ENCODE peak calls at places on chromosomes 11 and 22, in nine cellular contexts. One of them, this sample, is unnamed.

GRCh38 chr11:24585192-24585591 is 88.3 kb downstream of the LUZP2 start:
- DNase-seq in T-cell: no peak
- DNase-seq in ovary: no peak
- DNase-seq in pancreas: no peak
- DNase-seq in tibial nerve: no peak
- DNase-seq in GM19239: no peak
- DNase-seq in stromal cell of bone marrow: peak
- DNase-seq in AG09309: no peak
- DNase-seq in ELR: no peak
- DNase-seq in this sample: no peak

GRCh38 chr11:6405039-6405667 is 13.7 kb downstream of the APBB1 start:
- DNase-seq in T-cell: no peak
- DNase-seq in ovary: no peak
- DNase-seq in pancreas: no peak
- DNase-seq in tibial nerve: no peak
- DNase-seq in GM19239: no peak
- DNase-seq in stromal cell of bone marrow: no peak
- DNase-seq in AG09309: no peak
- DNase-seq in ELR: no peak
- DNase-seq in this sample: peak

GRCh38 chr22:49419661-49420060 is 408.0 kb downstream of the BRD1 start:
- DNase-seq in T-cell: no peak
- DNase-seq in ovary: no peak
- DNase-seq in pancreas: no peak
- DNase-seq in tibial nerve: no peak
- DNase-seq in GM19239: no peak
- DNase-seq in stromal cell of bone marrow: no peak
- DNase-seq in AG09309: no peak
- DNase-seq in ELR: no peak
- DNase-seq in this sample: no peak

GRCh38 chr11:128532571-128533091 is 54.7 kb downstream of the ETS1 start:
- DNase-seq in T-cell: no peak
- DNase-seq in ovary: no peak
- DNase-seq in pancreas: no peak
- DNase-seq in tibial nerve: no peak
- DNase-seq in GM19239: no peak
- DNase-seq in stromal cell of bone marrow: no peak
- DNase-seq in AG09309: no peak
- DNase-seq in ELR: no peak
- DNase-seq in this sample: no peak

GRCh38 chr22:43164636-43165035 is 13.3 kb downstream of the TSPO start:
- DNase-seq in T-cell: no peak
- DNase-seq in ovary: no peak
- DNase-seq in pancreas: no peak
- DNase-seq in tibial nerve: no peak
- DNase-seq in GM19239: no peak
- DNase-seq in stromal cell of bone marrow: no peak
- DNase-seq in AG09309: no peak
- DNase-seq in ELR: no peak
- DNase-seq in this sample: no peak

GRCh38 chr11:90364527-90364926 is 141.7 kb upstream of the CHORDC1 start:
- DNase-seq in T-cell: no peak
- DNase-seq in ovary: no peak
- DNase-seq in pancreas: no peak
- DNase-seq in tibial nerve: no peak
- DNase-seq in GM19239: no peak
- DNase-seq in stromal cell of bone marrow: no peak
- DNase-seq in AG09309: no peak
- DNase-seq in ELR: no peak
- DNase-seq in this sample: no peak

GRCh38 chr11:70297341-70297740 is 26.9 kb downstream of the PPFIA1 start:
- DNase-seq in T-cell: no peak
- DNase-seq in ovary: no peak
- DNase-seq in pancreas: no peak
- DNase-seq in tibial nerve: no peak
- DNase-seq in GM19239: no peak
- DNase-seq in stromal cell of bone marrow: no peak
- DNase-seq in AG09309: no peak
- DNase-seq in ELR: peak
- DNase-seq in this sample: no peak

GRCh38 chr22:40679964-40680818 is 907 bp downstream of the MCHR1 start:
- DNase-seq in T-cell: no peak
- DNase-seq in ovary: no peak
- DNase-seq in pancreas: no peak
- DNase-seq in tibial nerve: no peak
- DNase-seq in GM19239: no peak
- DNase-seq in stromal cell of bone marrow: no peak
- DNase-seq in AG09309: no peak
- DNase-seq in ELR: no peak
- DNase-seq in this sample: no peak

GRCh38 chr11:64644348-64645242 is 53.6 kb downstream of the SLC22A12 start:
- DNase-seq in T-cell: no peak
- DNase-seq in ovary: no peak
- DNase-seq in pancreas: no peak
- DNase-seq in tibial nerve: no peak
- DNase-seq in GM19239: no peak
- DNase-seq in stromal cell of bone marrow: no peak
- DNase-seq in AG09309: no peak
- DNase-seq in ELR: peak
- DNase-seq in this sample: no peak

GRCh38 chr22:42473484-42474193 is 41.4 kb upstream of the NFAM1 start:
- DNase-seq in T-cell: peak
- DNase-seq in ovary: no peak
- DNase-seq in pancreas: no peak
- DNase-seq in tibial nerve: peak
- DNase-seq in GM19239: no peak
- DNase-seq in stromal cell of bone marrow: peak
- DNase-seq in AG09309: peak
- DNase-seq in ELR: peak
- DNase-seq in this sample: no peak

GRCh38 chr11:20672575-20672974 is 3.2 kb downstream of the NELL1 start:
- DNase-seq in T-cell: no peak
- DNase-seq in ovary: no peak
- DNase-seq in pancreas: no peak
- DNase-seq in tibial nerve: no peak
- DNase-seq in GM19239: no peak
- DNase-seq in stromal cell of bone marrow: no peak
- DNase-seq in AG09309: no peak
- DNase-seq in ELR: peak
- DNase-seq in this sample: no peak

GRCh38 chr11:67056640-67057409 is at the start of gene RHOD:
- DNase-seq in T-cell: peak
- DNase-seq in ovary: peak
- DNase-seq in pancreas: peak
- DNase-seq in tibial nerve: peak
- DNase-seq in GM19239: no peak
- DNase-seq in stromal cell of bone marrow: no peak
- DNase-seq in AG09309: no peak
- DNase-seq in ELR: peak
- DNase-seq in this sample: peak

GRCh38 chr22:30602049-30602448 is 4.9 kb upstream of the TCN2 start:
- DNase-seq in T-cell: no peak
- DNase-seq in ovary: no peak
- DNase-seq in pancreas: no peak
- DNase-seq in tibial nerve: no peak
- DNase-seq in GM19239: no peak
- DNase-seq in stromal cell of bone marrow: no peak
- DNase-seq in AG09309: no peak
- DNase-seq in ELR: peak
- DNase-seq in this sample: no peak

GRCh38 chr11:15873501-15873900 is 482.8 kb downstream of the SOX6 start:
- DNase-seq in T-cell: no peak
- DNase-seq in ovary: no peak
- DNase-seq in pancreas: no peak
- DNase-seq in tibial nerve: no peak
- DNase-seq in GM19239: no peak
- DNase-seq in stromal cell of bone marrow: no peak
- DNase-seq in AG09309: no peak
- DNase-seq in ELR: no peak
- DNase-seq in this sample: no peak

GRCh38 chr11:3799883-3800282 is 2.5 kb upstream of the NUP98 start:
- DNase-seq in T-cell: no peak
- DNase-seq in ovary: no peak
- DNase-seq in pancreas: no peak
- DNase-seq in tibial nerve: no peak
- DNase-seq in GM19239: no peak
- DNase-seq in stromal cell of bone marrow: no peak
- DNase-seq in AG09309: no peak
- DNase-seq in ELR: no peak
- DNase-seq in this sample: no peak

GRCh38 chr11:69450064-69450856 is 31.2 kb upstream of the LINC01488 start:
- DNase-seq in T-cell: no peak
- DNase-seq in ovary: no peak
- DNase-seq in pancreas: no peak
- DNase-seq in tibial nerve: no peak
- DNase-seq in GM19239: no peak
- DNase-seq in stromal cell of bone marrow: no peak
- DNase-seq in AG09309: no peak
- DNase-seq in ELR: no peak
- DNase-seq in this sample: peak

GRCh38 chr22:49363526-49364230 is 464.0 kb downstream of the BRD1 start:
- DNase-seq in T-cell: no peak
- DNase-seq in ovary: peak
- DNase-seq in pancreas: no peak
- DNase-seq in tibial nerve: no peak
- DNase-seq in GM19239: no peak
- DNase-seq in stromal cell of bone marrow: no peak
- DNase-seq in AG09309: no peak
- DNase-seq in ELR: no peak
- DNase-seq in this sample: no peak

GRCh38 chr11:78224906-78225420 is 36.2 kb downstream of the USP35 start:
- DNase-seq in T-cell: no peak
- DNase-seq in ovary: no peak
- DNase-seq in pancreas: no peak
- DNase-seq in tibial nerve: no peak
- DNase-seq in GM19239: no peak
- DNase-seq in stromal cell of bone marrow: no peak
- DNase-seq in AG09309: no peak
- DNase-seq in ELR: no peak
- DNase-seq in this sample: no peak

GRCh38 chr11:111162306-111162705 is 83.2 kb upstream of the POU2AF2 start:
- DNase-seq in T-cell: no peak
- DNase-seq in ovary: no peak
- DNase-seq in pancreas: no peak
- DNase-seq in tibial nerve: no peak
- DNase-seq in GM19239: no peak
- DNase-seq in stromal cell of bone marrow: peak
- DNase-seq in AG09309: no peak
- DNase-seq in ELR: no peak
- DNase-seq in this sample: no peak

GRCh38 chr11:62119569-62119968 is 4.2 kb upstream of the INCENP start:
- DNase-seq in T-cell: no peak
- DNase-seq in ovary: no peak
- DNase-seq in pancreas: no peak
- DNase-seq in tibial nerve: no peak
- DNase-seq in GM19239: no peak
- DNase-seq in stromal cell of bone marrow: no peak
- DNase-seq in AG09309: no peak
- DNase-seq in ELR: no peak
- DNase-seq in this sample: no peak

GRCh38 chr11:116960916-116961315 is 123.5 kb upstream of the APOA1 start:
- DNase-seq in T-cell: no peak
- DNase-seq in ovary: no peak
- DNase-seq in pancreas: no peak
- DNase-seq in tibial nerve: no peak
- DNase-seq in GM19239: no peak
- DNase-seq in stromal cell of bone marrow: peak
- DNase-seq in AG09309: no peak
- DNase-seq in ELR: peak
- DNase-seq in this sample: no peak

GRCh38 chr22:43446881-43447280 is 35.1 kb downstream of the MPPED1 start:
- DNase-seq in T-cell: no peak
- DNase-seq in ovary: no peak
- DNase-seq in pancreas: no peak
- DNase-seq in tibial nerve: no peak
- DNase-seq in GM19239: no peak
- DNase-seq in stromal cell of bone marrow: no peak
- DNase-seq in AG09309: no peak
- DNase-seq in ELR: no peak
- DNase-seq in this sample: peak

GRCh38 chr22:48210812-48211211 is 1448.4 kb downstream of the TBC1D22A start:
- DNase-seq in T-cell: no peak
- DNase-seq in ovary: no peak
- DNase-seq in pancreas: no peak
- DNase-seq in tibial nerve: no peak
- DNase-seq in GM19239: no peak
- DNase-seq in stromal cell of bone marrow: no peak
- DNase-seq in AG09309: no peak
- DNase-seq in ELR: no peak
- DNase-seq in this sample: no peak

GRCh38 chr11:34840736-34841386 is 75.3 kb downstream of the APIP start:
- DNase-seq in T-cell: no peak
- DNase-seq in ovary: no peak
- DNase-seq in pancreas: peak
- DNase-seq in tibial nerve: no peak
- DNase-seq in GM19239: peak
- DNase-seq in stromal cell of bone marrow: peak
- DNase-seq in AG09309: no peak
- DNase-seq in ELR: peak
- DNase-seq in this sample: no peak

GRCh38 chr11:103978588-103979580 is 57.6 kb upstream of the DDI1 start:
- DNase-seq in T-cell: no peak
- DNase-seq in ovary: no peak
- DNase-seq in pancreas: no peak
- DNase-seq in tibial nerve: no peak
- DNase-seq in GM19239: no peak
- DNase-seq in stromal cell of bone marrow: no peak
- DNase-seq in AG09309: no peak
- DNase-seq in ELR: no peak
- DNase-seq in this sample: no peak

GRCh38 chr11:625636-626319 is 1.0 kb upstream of the CDHR5 start:
- DNase-seq in T-cell: no peak
- DNase-seq in ovary: no peak
- DNase-seq in pancreas: peak
- DNase-seq in tibial nerve: no peak
- DNase-seq in GM19239: no peak
- DNase-seq in stromal cell of bone marrow: no peak
- DNase-seq in AG09309: no peak
- DNase-seq in ELR: no peak
- DNase-seq in this sample: no peak

GRCh38 chr22:27107824-27108223 is 450.4 kb downstream of the MIAT start:
- DNase-seq in T-cell: no peak
- DNase-seq in ovary: peak
- DNase-seq in pancreas: peak
- DNase-seq in tibial nerve: peak
- DNase-seq in GM19239: no peak
- DNase-seq in stromal cell of bone marrow: peak
- DNase-seq in AG09309: peak
- DNase-seq in ELR: peak
- DNase-seq in this sample: peak

GRCh38 chr11:2393111-2393868 is 7.3 kb upstream of the TSSC4 start:
- DNase-seq in T-cell: no peak
- DNase-seq in ovary: no peak
- DNase-seq in pancreas: peak
- DNase-seq in tibial nerve: no peak
- DNase-seq in GM19239: no peak
- DNase-seq in stromal cell of bone marrow: no peak
- DNase-seq in AG09309: no peak
- DNase-seq in ELR: no peak
- DNase-seq in this sample: no peak

GRCh38 chr11:122046846-122047245 is 69.2 kb downstream of the BLID start:
- DNase-seq in T-cell: no peak
- DNase-seq in ovary: no peak
- DNase-seq in pancreas: no peak
- DNase-seq in tibial nerve: no peak
- DNase-seq in GM19239: no peak
- DNase-seq in stromal cell of bone marrow: no peak
- DNase-seq in AG09309: no peak
- DNase-seq in ELR: peak
- DNase-seq in this sample: no peak

GRCh38 chr11:116701297-116701801 is 71.4 kb downstream of the BUD13 start:
- DNase-seq in T-cell: no peak
- DNase-seq in ovary: no peak
- DNase-seq in pancreas: no peak
- DNase-seq in tibial nerve: no peak
- DNase-seq in GM19239: no peak
- DNase-seq in stromal cell of bone marrow: no peak
- DNase-seq in AG09309: no peak
- DNase-seq in ELR: no peak
- DNase-seq in this sample: no peak

GRCh38 chr11:28835790-28836189 is 727.6 kb downstream of the METTL15 start:
- DNase-seq in T-cell: no peak
- DNase-seq in ovary: no peak
- DNase-seq in pancreas: no peak
- DNase-seq in tibial nerve: no peak
- DNase-seq in GM19239: no peak
- DNase-seq in stromal cell of bone marrow: no peak
- DNase-seq in AG09309: no peak
- DNase-seq in ELR: peak
- DNase-seq in this sample: no peak